ENCODE peak calls at places on chromosome 11, in five cellular contexts. W, B, E, P and I are unnamed samples.

GRCh38 chr11:72848846-72849466 is 34.7 kb downstream of the ATG16L2 start:
- DNase-seq in W (peak), B (peak), E (no peak), P (peak), I (no peak)

GRCh38 chr11:95378106-95378505 is 147.1 kb upstream of the SESN3 start:
- DNase-seq in W (peak), B (no peak), E (no peak), P (no peak), I (no peak)

GRCh38 chr11:45082744-45083543 is 63.5 kb upstream of the PRDM11 start:
- DNase-seq in W (no peak), B (no peak), E (no peak), P (no peak), I (no peak)

GRCh38 chr11:1219446-1219835 is 3.4 kb upstream of the MUC5B start:
- DNase-seq in W (no peak), B (no peak), E (no peak), P (no peak), I (no peak)

GRCh38 chr11:95346207-95346718 is 115.3 kb upstream of the SESN3 start:
- DNase-seq in W (no peak), B (no peak), E (no peak), P (no peak), I (no peak)

GRCh38 chr11:126989942-126990715 is 10.4 kb downstream of the KIRREL3 start:
- DNase-seq in W (peak), B (peak), E (peak), P (peak), I (no peak)

GRCh38 chr11:74532496-74533246 is 39.1 kb upstream of the LIPT2 start:
- DNase-seq in W (peak), B (no peak), E (no peak), P (no peak), I (no peak)

GRCh38 chr11:96127596-96127959 is 203.7 kb upstream of the MTMR2 start:
- DNase-seq in W (no peak), B (no peak), E (no peak), P (no peak), I (no peak)

GRCh38 chr11:2537896-2538855 is 93.4 kb downstream of the KCNQ1 start:
- DNase-seq in W (no peak), B (no peak), E (no peak), P (no peak), I (peak)

GRCh38 chr11:115078461-115079438 is 400.4 kb downstream of the NXPE2 start:
- DNase-seq in W (no peak), B (no peak), E (no peak), P (no peak), I (no peak)

GRCh38 chr11:64139045-64139444 is 26.9 kb downstream of the MACROD1 start:
- DNase-seq in W (no peak), B (no peak), E (no peak), P (no peak), I (no peak)

GRCh38 chr11:64144587-64145295 is 21.2 kb downstream of the MACROD1 start:
- DNase-seq in W (no peak), B (no peak), E (no peak), P (no peak), I (no peak)

GRCh38 chr11:64138413-64138812 is 27.5 kb downstream of the MACROD1 start:
- DNase-seq in W (no peak), B (no peak), E (no peak), P (no peak), I (no peak)

GRCh38 chr11:64140101-64140500 is 25.8 kb downstream of the MACROD1 start:
- DNase-seq in W (no peak), B (no peak), E (no peak), P (no peak), I (no peak)

GRCh38 chr11:64141081-64141783 is 24.7 kb downstream of the MACROD1 start:
- DNase-seq in W (no peak), B (no peak), E (no peak), P (no peak), I (no peak)
- TF ChIP-seq CTCF in W (no peak), B (no peak), E (no peak), P (no peak), I (no peak)

GRCh38 chr11:97269527-97269926 is 879.7 kb downstream of the JRKL start:
- DNase-seq in W (peak), B (peak), E (no peak), P (no peak), I (no peak)
- TF ChIP-seq CTCF in W (peak), B (peak), E (no peak), P (peak), I (no peak)

GRCh38 chr11:41309111-41309522 is 150.3 kb downstream of the LRRC4C start:
- DNase-seq in W (no peak), B (no peak), E (no peak), P (no peak), I (no peak)

GRCh38 chr11:41307371-41308080 is 151.9 kb downstream of the LRRC4C start:
- DNase-seq in W (no peak), B (no peak), E (no peak), P (no peak), I (no peak)

GRCh38 chr11:41308286-41308685 is 151.2 kb downstream of the LRRC4C start:
- DNase-seq in W (no peak), B (no peak), E (no peak), P (no peak), I (no peak)

GRCh38 chr11:41306435-41306834 is 153.0 kb downstream of the LRRC4C start:
- DNase-seq in W (no peak), B (no peak), E (no peak), P (no peak), I (no peak)

GRCh38 chr11:41309716-41310115 is 149.7 kb downstream of the LRRC4C start:
- DNase-seq in W (no peak), B (no peak), E (no peak), P (peak), I (no peak)
- TF ChIP-seq CTCF in W (no peak), B (no peak), E (no peak), P (peak), I (no peak)

GRCh38 chr11:82701847-82702520 is 31.7 kb downstream of the FAM181B start:
- DNase-seq in W (peak), B (peak), E (no peak), P (peak), I (no peak)
- TF ChIP-seq CTCF in W (peak), B (peak), E (no peak), P (peak), I (no peak)

GRCh38 chr11:75563501-75563977 is 1.5 kb downstream of the SERPINH1 start:
- DNase-seq in W (peak), B (no peak), E (no peak), P (no peak), I (no peak)

GRCh38 chr11:75561426-75562047 is 516 bp upstream of the SERPINH1 start:
- DNase-seq in W (no peak), B (no peak), E (no peak), P (no peak), I (no peak)

GRCh38 chr11:75560644-75561043 is 1.4 kb upstream of the SERPINH1 start:
- DNase-seq in W (no peak), B (no peak), E (no peak), P (no peak), I (no peak)

GRCh38 chr11:75562836-75563484 is 907 bp downstream of the SERPINH1 start:
- DNase-seq in W (peak), B (peak), E (no peak), P (peak), I (no peak)

GRCh38 chr11:75562048-75562835 is at the start of gene SERPINH1:
- DNase-seq in W (peak), B (peak), E (peak), P (peak), I (peak)
- TF ChIP-seq CTCF in W (no peak), B (no peak), E (no peak), P (no peak), I (no peak)